ENCODE peak calls at places on chromosomes 7 and 10, in four cellular contexts. N, S, I and C are unnamed samples.

GRCh38 chr10:43000651-43001426 is 76.0 kb upstream of the RET start:
- DNase-seq in S (no peak), I (peak), N (no peak), C (peak)

GRCh38 chr10:49293208-49293603 is 5.8 kb upstream of the C10orf71 start:
- DNase-seq in I (no peak), N (no peak), S (no peak), C (no peak)

GRCh38 chr10:74947781-74948401 is 121.5 kb downstream of the KAT6B start:
- DNase-seq in N (no peak), S (no peak), I (no peak), C (no peak)

GRCh38 chr10:14476641-14477407 is 146.1 kb upstream of the FRMD4A start:
- DNase-seq in I (no peak), N (peak), S (no peak), C (no peak)

GRCh38 chr7:140671966-140672365 is 779 bp upstream of the ADCK2 start:
- DNase-seq in S (no peak), I (no peak), N (no peak), C (no peak)

GRCh38 chr7:49255061-49255460 is 330.7 kb downstream of the CDC14C start:
- DNase-seq in N (peak), I (no peak), S (no peak), C (no peak)

GRCh38 chr10:82192665-82193064 is 317.7 kb downstream of the NRG3 start:
- DNase-seq in I (no peak), S (no peak), N (no peak), C (no peak)

GRCh38 chr7:151990567-151990966 is 34.3 kb downstream of the GALNTL5 start:
- DNase-seq in N (peak), I (no peak), S (no peak), C (no peak)

DNA sequence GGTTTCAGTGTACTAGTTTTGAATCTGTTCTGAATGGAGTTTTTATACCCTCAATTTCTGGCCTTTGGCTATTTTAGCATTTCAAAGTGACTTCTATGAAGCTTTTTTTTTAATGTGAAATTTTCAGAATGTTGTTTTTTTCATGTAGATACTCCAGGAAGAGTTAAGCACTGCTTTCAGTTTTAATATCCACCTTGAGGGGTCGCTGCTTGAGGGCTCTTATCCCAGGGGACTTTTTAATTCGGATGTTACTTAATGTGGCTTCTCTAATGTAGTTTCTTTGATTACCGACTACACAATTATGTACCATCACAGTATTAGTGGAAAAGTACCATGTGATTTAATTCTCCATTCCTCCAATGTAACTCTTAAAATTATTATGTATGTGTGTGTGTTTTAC is 5.2 kb downstream of the IFIT5 start:
- DNase-seq in N (peak), I (no peak), S (no peak), C (peak)
- TF ChIP-seq CTCF in N (peak), I (no peak), S (no peak), C (peak)

GRCh38 chr10:26727005-26727404 is 29.5 kb downstream of the PDSS1 start:
- DNase-seq in N (no peak), S (no peak), I (no peak), C (no peak)

GRCh38 chr10:26730548-26730947 is 33.0 kb downstream of the PDSS1 start:
- DNase-seq in N (no peak), S (no peak), I (no peak), C (no peak)

GRCh38 chr10:26725837-26726727 is 28.6 kb downstream of the PDSS1 start:
- DNase-seq in N (peak), S (peak), I (peak), C (peak)

GRCh38 chr10:26729395-26729794 is 31.9 kb downstream of the PDSS1 start:
- DNase-seq in I (no peak), S (no peak), N (no peak), C (no peak)

DNA sequence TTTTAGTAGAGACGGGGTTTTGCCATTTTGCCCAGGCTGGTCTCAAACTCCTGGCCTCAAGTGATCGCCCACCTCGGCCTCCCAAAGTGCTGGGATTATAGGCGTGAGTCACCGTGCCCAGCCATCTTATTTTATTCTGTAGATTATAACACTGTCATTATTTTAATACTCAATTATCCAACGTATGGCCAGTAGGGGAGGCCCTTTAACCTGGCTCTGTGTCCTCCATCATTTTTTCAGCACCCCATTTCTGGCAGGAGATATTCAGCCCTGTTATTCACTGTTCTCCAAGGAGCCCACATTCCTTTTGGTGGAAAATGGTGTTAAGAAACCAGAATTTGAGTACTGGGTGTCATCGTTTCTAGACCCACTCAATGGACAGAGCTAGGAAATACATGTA is 31.5 kb downstream of the PDSS1 start:
- DNase-seq in S (no peak), I (no peak), N (no peak), C (no peak)
- TF ChIP-seq CTCF in S (no peak), I (peak), N (no peak), C (no peak)

GRCh38 chr7:130667593-130668257 is 823 bp downstream of the COPG2 start:
- DNase-seq in S (no peak), N (peak), I (no peak), C (no peak)
- TF ChIP-seq CTCF in S (no peak), N (no peak), I (no peak), C (no peak)

GRCh38 chr7:123747620-123748141 is 1.1 kb downstream of the WASL start:
- DNase-seq in S (peak), I (peak), N (peak), C (peak)

GRCh38 chr7:123750389-123751230 is 1.8 kb upstream of the WASL start:
- DNase-seq in N (no peak), S (no peak), I (no peak), C (no peak)

GRCh38 chr7:123748171-123748733 is 551 bp downstream of the WASL start:
- DNase-seq in S (peak), N (peak), I (peak), C (peak)

GRCh38 chr7:123749537-123749857 is 694 bp upstream of the WASL start:
- DNase-seq in N (no peak), S (no peak), I (no peak), C (no peak)

GRCh38 chr7:123748734-123749536 is at the start of gene WASL:
- DNase-seq in N (peak), S (peak), I (peak), C (peak)
- TF ChIP-seq CTCF in N (no peak), S (no peak), I (no peak), C (no peak)